ENCODE peak calls at places on chromosomes 12 and 14, in eight cellular contexts. One of them, this sample, is unnamed.

GRCh38 chr14:39083127-39083526 is 19.9 kb downstream of the SEC23A start:
- DNase-seq in NCI-H1694 treated with DMSO at 0.1 percent for 48 hours: no peak
- DNase-seq in OCI-LY7: no peak
- DNase-seq in NCI-H1105 treated with DMSO at 0.1 percent for 48 hours: no peak
- DNase-seq in HL-60: no peak
- DNase-seq in LoVo: no peak
- DNase-seq in AML-193: no peak
- DNase-seq in ecto neural progenitor cell: no peak
- DNase-seq in this sample: no peak

GRCh38 chr12:113474635-113475436 is 3.2 kb upstream of the LHX5 start:
- DNase-seq in ecto neural progenitor cell: peak; percentile 64
- DNase-seq in OCI-LY7: no peak
- DNase-seq in HL-60: no peak
- DNase-seq in NCI-H1694 treated with DMSO at 0.1 percent for 48 hours: no peak
- DNase-seq in NCI-H1105 treated with DMSO at 0.1 percent for 48 hours: no peak
- DNase-seq in AML-193: no peak
- DNase-seq in LoVo: no peak
- DNase-seq in this sample: no peak

GRCh38 chr12:104567832-104568490 is 111.2 kb downstream of the CHST11 start:
- DNase-seq in AML-193: peak; percentile 25
- DNase-seq in NCI-H1694 treated with DMSO at 0.1 percent for 48 hours: no peak
- DNase-seq in NCI-H1105 treated with DMSO at 0.1 percent for 48 hours: no peak
- DNase-seq in HL-60: peak; percentile 63
- DNase-seq in OCI-LY7: no peak
- DNase-seq in LoVo: no peak
- DNase-seq in ecto neural progenitor cell: no peak
- DNase-seq in this sample: peak; percentile 91

GRCh38 chr14:99028521-99028920 is 243.5 kb downstream of the BCL11B start:
- DNase-seq in NCI-H1105 treated with DMSO at 0.1 percent for 48 hours: no peak
- DNase-seq in NCI-H1694 treated with DMSO at 0.1 percent for 48 hours: no peak
- DNase-seq in ecto neural progenitor cell: no peak
- DNase-seq in AML-193: no peak
- DNase-seq in HL-60: no peak
- DNase-seq in OCI-LY7: no peak
- DNase-seq in LoVo: no peak
- DNase-seq in this sample: no peak

GRCh38 chr14:37599527-37600368 is 4.3 kb downstream of the TTC6 start:
- DNase-seq in OCI-LY7: no peak
- DNase-seq in LoVo: peak; percentile 3
- DNase-seq in NCI-H1105 treated with DMSO at 0.1 percent for 48 hours: peak; percentile 84
- DNase-seq in HL-60: no peak
- DNase-seq in AML-193: no peak
- DNase-seq in NCI-H1694 treated with DMSO at 0.1 percent for 48 hours: no peak
- DNase-seq in ecto neural progenitor cell: peak; percentile 71
- DNase-seq in this sample: no peak

GRCh38 chr14:87847216-87847615 is 145.8 kb downstream of the GALC start:
- DNase-seq in HL-60: no peak
- DNase-seq in ecto neural progenitor cell: no peak
- DNase-seq in LoVo: no peak
- DNase-seq in NCI-H1694 treated with DMSO at 0.1 percent for 48 hours: no peak
- DNase-seq in NCI-H1105 treated with DMSO at 0.1 percent for 48 hours: no peak
- DNase-seq in OCI-LY7: no peak
- DNase-seq in AML-193: no peak
- DNase-seq in this sample: no peak

GRCh38 chr12:76020281-76020680 is 11.3 kb downstream of the PHLDA1 start:
- DNase-seq in AML-193: peak; percentile 83
- DNase-seq in HL-60: no peak
- DNase-seq in OCI-LY7: no peak
- DNase-seq in NCI-H1694 treated with DMSO at 0.1 percent for 48 hours: no peak
- DNase-seq in NCI-H1105 treated with DMSO at 0.1 percent for 48 hours: no peak
- DNase-seq in ecto neural progenitor cell: no peak
- DNase-seq in LoVo: peak; percentile 87
- DNase-seq in this sample: peak; percentile 97

GRCh38 chr12:56873382-56873781 is 60.8 kb downstream of the SDR9C7 start:
- DNase-seq in OCI-LY7: no peak
- DNase-seq in AML-193: no peak
- DNase-seq in NCI-H1105 treated with DMSO at 0.1 percent for 48 hours: no peak
- DNase-seq in NCI-H1694 treated with DMSO at 0.1 percent for 48 hours: no peak
- DNase-seq in LoVo: no peak
- DNase-seq in HL-60: no peak
- DNase-seq in ecto neural progenitor cell: no peak
- DNase-seq in this sample: no peak

GRCh38 chr14:73759183-73759713 is 45.1 kb upstream of the PNMA1 start:
- DNase-seq in NCI-H1694 treated with DMSO at 0.1 percent for 48 hours: peak; percentile 25
- DNase-seq in ecto neural progenitor cell: peak; percentile 67
- DNase-seq in OCI-LY7: peak; percentile 66
- DNase-seq in AML-193: peak; percentile 13
- DNase-seq in LoVo: peak; percentile 42
- DNase-seq in HL-60: no peak
- DNase-seq in NCI-H1105 treated with DMSO at 0.1 percent for 48 hours: no peak
- DNase-seq in this sample: peak; percentile 75

GRCh38 chr14:32913725-32914124 is 25.0 kb upstream of the NPAS3 start:
- DNase-seq in HL-60: no peak
- DNase-seq in OCI-LY7: no peak
- DNase-seq in LoVo: no peak
- DNase-seq in NCI-H1105 treated with DMSO at 0.1 percent for 48 hours: no peak
- DNase-seq in ecto neural progenitor cell: no peak
- DNase-seq in NCI-H1694 treated with DMSO at 0.1 percent for 48 hours: no peak
- DNase-seq in AML-193: no peak
- DNase-seq in this sample: no peak

GRCh38 chr14:100469632-100470522 is 117.3 kb downstream of the BEGAIN start:
- DNase-seq in AML-193: no peak
- DNase-seq in NCI-H1105 treated with DMSO at 0.1 percent for 48 hours: no peak
- DNase-seq in NCI-H1694 treated with DMSO at 0.1 percent for 48 hours: no peak
- DNase-seq in LoVo: no peak
- DNase-seq in HL-60: no peak
- DNase-seq in ecto neural progenitor cell: no peak
- DNase-seq in OCI-LY7: no peak
- DNase-seq in this sample: no peak

GRCh38 chr14:91830777-91831176 is 36.6 kb downstream of the TC2N start:
- DNase-seq in ecto neural progenitor cell: no peak
- DNase-seq in HL-60: no peak
- DNase-seq in NCI-H1694 treated with DMSO at 0.1 percent for 48 hours: no peak
- DNase-seq in LoVo: peak; percentile 41
- DNase-seq in AML-193: no peak
- DNase-seq in OCI-LY7: no peak
- DNase-seq in NCI-H1105 treated with DMSO at 0.1 percent for 48 hours: peak; percentile 92
- DNase-seq in this sample: no peak

GRCh38 chr12:48980953-48981756 is 3.0 kb downstream of the WNT1 start:
- DNase-seq in HL-60: no peak
- DNase-seq in ecto neural progenitor cell: peak; percentile 76
- DNase-seq in OCI-LY7: no peak
- DNase-seq in AML-193: no peak
- DNase-seq in NCI-H1694 treated with DMSO at 0.1 percent for 48 hours: no peak
- DNase-seq in LoVo: no peak
- DNase-seq in NCI-H1105 treated with DMSO at 0.1 percent for 48 hours: no peak
- DNase-seq in this sample: peak; percentile 61

GRCh38 chr12:117063162-117063911 is 35.9 kb downstream of the TESC start:
- DNase-seq in AML-193: peak; percentile 99
- DNase-seq in NCI-H1694 treated with DMSO at 0.1 percent for 48 hours: no peak
- DNase-seq in OCI-LY7: no peak
- DNase-seq in HL-60: peak; percentile 97
- DNase-seq in LoVo: no peak
- DNase-seq in NCI-H1105 treated with DMSO at 0.1 percent for 48 hours: no peak
- DNase-seq in ecto neural progenitor cell: no peak
- DNase-seq in this sample: peak; percentile 100

GRCh38 chr12:129911437-129912049 is 7.7 kb upstream of the TMEM132D start:
- DNase-seq in ecto neural progenitor cell: peak; percentile 85
- DNase-seq in OCI-LY7: peak; percentile 49
- DNase-seq in NCI-H1694 treated with DMSO at 0.1 percent for 48 hours: peak; percentile 19
- DNase-seq in AML-193: peak; percentile 44
- DNase-seq in LoVo: peak; percentile 58
- DNase-seq in NCI-H1105 treated with DMSO at 0.1 percent for 48 hours: peak; percentile 79
- DNase-seq in HL-60: peak; percentile 31
- DNase-seq in this sample: peak; percentile 73

GRCh38 chr12:26319511-26319910 is 124.1 kb downstream of the SSPN start:
- DNase-seq in NCI-H1105 treated with DMSO at 0.1 percent for 48 hours: no peak
- DNase-seq in OCI-LY7: no peak
- DNase-seq in AML-193: no peak
- DNase-seq in NCI-H1694 treated with DMSO at 0.1 percent for 48 hours: no peak
- DNase-seq in HL-60: no peak
- DNase-seq in ecto neural progenitor cell: no peak
- DNase-seq in LoVo: peak; percentile 42
- DNase-seq in this sample: no peak

GRCh38 chr14:101068958-101069549 is 165.5 kb upstream of the RTL1 start:
- DNase-seq in NCI-H1105 treated with DMSO at 0.1 percent for 48 hours: no peak
- DNase-seq in AML-193: no peak
- DNase-seq in LoVo: no peak
- DNase-seq in HL-60: no peak
- DNase-seq in NCI-H1694 treated with DMSO at 0.1 percent for 48 hours: no peak
- DNase-seq in ecto neural progenitor cell: peak; percentile 18
- DNase-seq in OCI-LY7: no peak
- DNase-seq in this sample: no peak

GRCh38 chr14:20755037-20755436 is 9.3 kb downstream of the EDDM3A start:
- DNase-seq in OCI-LY7: no peak
- DNase-seq in ecto neural progenitor cell: no peak
- DNase-seq in NCI-H1694 treated with DMSO at 0.1 percent for 48 hours: no peak
- DNase-seq in NCI-H1105 treated with DMSO at 0.1 percent for 48 hours: no peak
- DNase-seq in AML-193: no peak
- DNase-seq in LoVo: no peak
- DNase-seq in HL-60: no peak
- DNase-seq in this sample: no peak

GRCh38 chr14:96861568-96862310 is 64.6 kb downstream of the VRK1 start:
- DNase-seq in NCI-H1694 treated with DMSO at 0.1 percent for 48 hours: no peak
- DNase-seq in HL-60: no peak
- DNase-seq in AML-193: no peak
- DNase-seq in ecto neural progenitor cell: peak; percentile 58
- DNase-seq in NCI-H1105 treated with DMSO at 0.1 percent for 48 hours: no peak
- DNase-seq in OCI-LY7: no peak
- DNase-seq in LoVo: no peak
- DNase-seq in this sample: no peak

GRCh38 chr14:103016594-103016993 is 40.8 kb downstream of the CDC42BPB start:
- DNase-seq in ecto neural progenitor cell: no peak
- DNase-seq in NCI-H1105 treated with DMSO at 0.1 percent for 48 hours: no peak
- DNase-seq in OCI-LY7: no peak
- DNase-seq in AML-193: no peak
- DNase-seq in NCI-H1694 treated with DMSO at 0.1 percent for 48 hours: no peak
- DNase-seq in HL-60: no peak
- DNase-seq in LoVo: no peak
- DNase-seq in this sample: no peak

GRCh38 chr12:3179731-3180130 is 102.6 kb downstream of the TSPAN9 start:
- DNase-seq in NCI-H1105 treated with DMSO at 0.1 percent for 48 hours: peak; percentile 23
- DNase-seq in HL-60: no peak
- DNase-seq in ecto neural progenitor cell: no peak
- DNase-seq in AML-193: no peak
- DNase-seq in NCI-H1694 treated with DMSO at 0.1 percent for 48 hours: no peak
- DNase-seq in LoVo: no peak
- DNase-seq in OCI-LY7: peak; percentile 52
- DNase-seq in this sample: no peak

GRCh38 chr12:132828706-132829534 is at the start of gene GOLGA3:
- DNase-seq in NCI-H1105 treated with DMSO at 0.1 percent for 48 hours: peak; percentile 82
- DNase-seq in ecto neural progenitor cell: peak; percentile 98
- DNase-seq in LoVo: peak; percentile 97
- DNase-seq in AML-193: peak; percentile 69
- DNase-seq in HL-60: peak; percentile 89
- DNase-seq in NCI-H1694 treated with DMSO at 0.1 percent for 48 hours: peak; percentile 58
- DNase-seq in OCI-LY7: peak; percentile 97
- DNase-seq in this sample: peak; percentile 97

GRCh38 chr12:65911321-65911720 is 87.0 kb downstream of the HMGA2 start:
- DNase-seq in NCI-H1105 treated with DMSO at 0.1 percent for 48 hours: peak; percentile 61
- DNase-seq in HL-60: no peak
- DNase-seq in AML-193: no peak
- DNase-seq in ecto neural progenitor cell: no peak
- DNase-seq in NCI-H1694 treated with DMSO at 0.1 percent for 48 hours: no peak
- DNase-seq in LoVo: no peak
- DNase-seq in OCI-LY7: no peak
- DNase-seq in this sample: no peak

GRCh38 chr14:81323621-81324400 is 76.3 kb downstream of the STON2 start:
- DNase-seq in NCI-H1694 treated with DMSO at 0.1 percent for 48 hours: no peak
- DNase-seq in AML-193: no peak
- DNase-seq in NCI-H1105 treated with DMSO at 0.1 percent for 48 hours: peak; percentile 83
- DNase-seq in OCI-LY7: no peak
- DNase-seq in ecto neural progenitor cell: peak; percentile 68
- DNase-seq in HL-60: no peak
- DNase-seq in LoVo: peak; percentile 86
- DNase-seq in this sample: no peak

GRCh38 chr14:76784881-76785280 is 23.6 kb downstream of the VASH1 start:
- DNase-seq in LoVo: peak; percentile 51
- DNase-seq in HL-60: no peak
- DNase-seq in NCI-H1694 treated with DMSO at 0.1 percent for 48 hours: peak; percentile 98
- DNase-seq in NCI-H1105 treated with DMSO at 0.1 percent for 48 hours: peak; percentile 58
- DNase-seq in AML-193: peak; percentile 69
- DNase-seq in OCI-LY7: peak; percentile 75
- DNase-seq in ecto neural progenitor cell: peak; percentile 89
- DNase-seq in this sample: peak; percentile 80

GRCh38 chr12:93107514-93107942 is 178.4 kb upstream of the EEA1 start:
- DNase-seq in ecto neural progenitor cell: no peak
- DNase-seq in NCI-H1694 treated with DMSO at 0.1 percent for 48 hours: no peak
- DNase-seq in NCI-H1105 treated with DMSO at 0.1 percent for 48 hours: no peak
- DNase-seq in AML-193: no peak
- DNase-seq in LoVo: no peak
- DNase-seq in HL-60: no peak
- DNase-seq in OCI-LY7: no peak
- DNase-seq in this sample: no peak

GRCh38 chr12:104953323-104953722 is 4.8 kb downstream of the SLC41A2 start:
- DNase-seq in ecto neural progenitor cell: no peak
- DNase-seq in NCI-H1105 treated with DMSO at 0.1 percent for 48 hours: no peak
- DNase-seq in NCI-H1694 treated with DMSO at 0.1 percent for 48 hours: no peak
- DNase-seq in HL-60: no peak
- DNase-seq in LoVo: peak; percentile 82
- DNase-seq in OCI-LY7: no peak
- DNase-seq in AML-193: no peak
- DNase-seq in this sample: no peak

GRCh38 chr12:115710104-115710564 is 567.4 kb downstream of the MED13L start:
- DNase-seq in HL-60: no peak
- DNase-seq in AML-193: no peak
- DNase-seq in NCI-H1105 treated with DMSO at 0.1 percent for 48 hours: no peak
- DNase-seq in LoVo: peak; percentile 15
- DNase-seq in NCI-H1694 treated with DMSO at 0.1 percent for 48 hours: no peak
- DNase-seq in OCI-LY7: no peak
- DNase-seq in ecto neural progenitor cell: no peak
- DNase-seq in this sample: no peak

GRCh38 chr12:54392485-54393349 is 8.2 kb upstream of the ZNF385A start:
- DNase-seq in ecto neural progenitor cell: no peak
- DNase-seq in OCI-LY7: no peak
- DNase-seq in NCI-H1694 treated with DMSO at 0.1 percent for 48 hours: no peak
- DNase-seq in NCI-H1105 treated with DMSO at 0.1 percent for 48 hours: no peak
- DNase-seq in LoVo: no peak
- DNase-seq in AML-193: no peak
- DNase-seq in HL-60: no peak
- DNase-seq in this sample: no peak

GRCh38 chr14:79278286-79278797 is 933.0 kb downstream of the DIO2 start:
- DNase-seq in AML-193: no peak
- DNase-seq in ecto neural progenitor cell: peak; percentile 48
- DNase-seq in LoVo: no peak
- DNase-seq in HL-60: no peak
- DNase-seq in NCI-H1694 treated with DMSO at 0.1 percent for 48 hours: no peak
- DNase-seq in NCI-H1105 treated with DMSO at 0.1 percent for 48 hours: no peak
- DNase-seq in OCI-LY7: no peak
- DNase-seq in this sample: no peak

GRCh38 chr12:107590369-107591094 is 95.1 kb upstream of the PWP1 start:
- DNase-seq in NCI-H1694 treated with DMSO at 0.1 percent for 48 hours: no peak
- DNase-seq in NCI-H1105 treated with DMSO at 0.1 percent for 48 hours: no peak
- DNase-seq in OCI-LY7: no peak
- DNase-seq in AML-193: no peak
- DNase-seq in HL-60: no peak
- DNase-seq in LoVo: no peak
- DNase-seq in ecto neural progenitor cell: no peak
- DNase-seq in this sample: no peak

GRCh38 chr14:94213021-94213420 is 38.9 kb downstream of the PPP4R4 start:
- DNase-seq in NCI-H1105 treated with DMSO at 0.1 percent for 48 hours: no peak
- DNase-seq in HL-60: no peak
- DNase-seq in ecto neural progenitor cell: no peak
- DNase-seq in OCI-LY7: no peak
- DNase-seq in NCI-H1694 treated with DMSO at 0.1 percent for 48 hours: no peak
- DNase-seq in AML-193: peak; percentile 69
- DNase-seq in LoVo: no peak
- DNase-seq in this sample: peak; percentile 71

GRCh38 chr12:25933001-25933400 is 25.5 kb upstream of the RASSF8 start:
- DNase-seq in NCI-H1105 treated with DMSO at 0.1 percent for 48 hours: no peak
- DNase-seq in ecto neural progenitor cell: no peak
- DNase-seq in LoVo: no peak
- DNase-seq in HL-60: no peak
- DNase-seq in NCI-H1694 treated with DMSO at 0.1 percent for 48 hours: no peak
- DNase-seq in OCI-LY7: no peak
- DNase-seq in AML-193: no peak
- DNase-seq in this sample: no peak

GRCh38 chr12:12178545-12178944 is 88.3 kb downstream of the LRP6 start:
- DNase-seq in NCI-H1105 treated with DMSO at 0.1 percent for 48 hours: no peak
- DNase-seq in OCI-LY7: no peak
- DNase-seq in LoVo: no peak
- DNase-seq in ecto neural progenitor cell: no peak
- DNase-seq in HL-60: no peak
- DNase-seq in NCI-H1694 treated with DMSO at 0.1 percent for 48 hours: no peak
- DNase-seq in AML-193: no peak
- DNase-seq in this sample: no peak

This sample was measured in NB4.